ENCODE peak calls at places on chromosomes 11 and 22, in four cellular contexts. One of them, this sample, is unnamed.

GRCh38 chr11:114213622-114214021 is 82.6 kb upstream of the NNMT start:
- DNase-seq in heart left ventricle: no peak
- DNase-seq in psoas muscle: no peak
- DNase-seq in A549: no peak
- DNase-seq in this sample: no peak

GRCh38 chr11:134383576-134384221 is 28.3 kb downstream of the B3GAT1 start:
- DNase-seq in A549: no peak
- DNase-seq in psoas muscle: no peak
- DNase-seq in heart left ventricle: no peak
- DNase-seq in this sample: no peak

GRCh38 chr22:20143883-20144665 is 6.8 kb downstream of the CCDC188 start:
- DNase-seq in psoas muscle: no peak
- DNase-seq in heart left ventricle: no peak
- DNase-seq in A549: no peak
- DNase-seq in this sample: no peak

GRCh38 chr11:9109858-9110731 is 18.7 kb upstream of the SCUBE2 start:
- DNase-seq in psoas muscle: no peak
- DNase-seq in A549: no peak
- DNase-seq in heart left ventricle: no peak
- DNase-seq in this sample: no peak

GRCh38 chr11:85843929-85844328 is 11.3 kb upstream of the CCDC83 start:
- DNase-seq in psoas muscle: no peak
- DNase-seq in heart left ventricle: no peak
- DNase-seq in A549: no peak
- DNase-seq in this sample: no peak

GRCh38 chr11:5277807-5278206 is 8.1 kb upstream of the HBE1 start:
- DNase-seq in A549: no peak
- DNase-seq in psoas muscle: no peak
- DNase-seq in heart left ventricle: no peak
- DNase-seq in this sample: no peak

GRCh38 chr11:38046571-38047135 is 1448.6 kb upstream of the RAG2 start:
- DNase-seq in heart left ventricle: no peak
- DNase-seq in psoas muscle: no peak
- DNase-seq in A549: no peak
- DNase-seq in this sample: no peak

GRCh38 chr11:96102664-96103068 is 178.8 kb upstream of the MTMR2 start:
- DNase-seq in psoas muscle: no peak
- DNase-seq in heart left ventricle: no peak
- DNase-seq in A549: peak; percentile 10
- DNase-seq in this sample: no peak

GRCh38 chr22:24155597-24156145 is 25.6 kb upstream of the SUSD2 start:
- DNase-seq in A549: peak; percentile 58
- DNase-seq in heart left ventricle: peak; percentile 81
- DNase-seq in psoas muscle: peak; percentile 87
- DNase-seq in this sample: peak; percentile 19

GRCh38 chr22:23113067-23113846 is 28.5 kb downstream of the RSPH14 start:
- DNase-seq in heart left ventricle: no peak
- DNase-seq in psoas muscle: no peak
- DNase-seq in A549: no peak
- DNase-seq in this sample: no peak

GRCh38 chr11:130404727-130405126 is 23.7 kb downstream of the ADAMTS8 start:
- DNase-seq in A549: no peak
- DNase-seq in heart left ventricle: no peak
- DNase-seq in psoas muscle: no peak
- DNase-seq in this sample: no peak
- H3K27ac ChIP-seq in A549: no peak overlapping the region
- H3K27ac ChIP-seq in heart left ventricle: no peak overlapping the region
- H3K27ac ChIP-seq in psoas muscle: no peak overlapping the region
- H3K27ac ChIP-seq in this sample: no peak overlapping the region

DNA sequence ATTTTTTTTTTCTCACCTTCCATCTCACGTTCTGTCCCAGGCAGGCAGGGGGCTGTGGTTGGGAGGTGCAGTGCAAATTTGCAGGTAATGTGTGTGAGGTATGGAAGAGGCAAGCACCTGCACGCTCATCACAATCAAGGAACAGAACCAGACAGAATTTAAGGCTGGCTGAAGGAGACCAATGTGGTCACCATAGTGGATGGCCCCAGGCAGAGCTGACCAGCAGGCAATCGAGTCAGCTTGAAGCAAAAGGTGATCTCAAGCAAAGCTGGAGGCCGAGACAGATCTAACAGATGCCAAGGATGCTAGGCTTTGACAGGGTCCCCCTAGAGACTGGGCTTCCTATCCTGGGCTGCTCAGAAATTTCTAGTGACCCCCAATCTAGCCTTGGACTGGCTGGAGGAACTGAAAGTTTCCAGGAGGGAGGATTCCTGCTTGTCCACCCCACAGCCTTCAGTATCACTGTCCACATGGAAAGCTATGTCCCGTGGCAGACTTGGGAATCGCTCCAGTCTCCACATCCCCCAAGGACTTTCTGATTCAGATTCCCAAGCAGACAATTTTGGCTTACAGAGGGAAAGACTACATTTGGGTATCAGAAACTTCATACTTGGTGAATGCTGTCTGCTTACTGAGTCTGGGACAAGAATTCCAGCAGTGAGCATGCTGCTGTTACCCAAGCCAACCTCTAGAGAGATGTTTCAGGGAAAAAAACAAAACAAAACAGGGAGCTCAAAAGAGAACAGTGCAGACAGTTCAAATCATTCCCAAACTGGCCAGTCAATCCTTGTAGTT is 9.0 kb upstream of the MICAL3 start:
- DNase-seq in heart left ventricle: no peak
- DNase-seq in A549: no peak
- DNase-seq in psoas muscle: no peak
- DNase-seq in this sample: no peak
- TF ChIP-seq CTCF in heart left ventricle: no peak
- TF ChIP-seq CTCF in A549: no peak
- TF ChIP-seq CTCF in psoas muscle: no peak
- TF ChIP-seq CTCF in this sample: no peak

DNA sequence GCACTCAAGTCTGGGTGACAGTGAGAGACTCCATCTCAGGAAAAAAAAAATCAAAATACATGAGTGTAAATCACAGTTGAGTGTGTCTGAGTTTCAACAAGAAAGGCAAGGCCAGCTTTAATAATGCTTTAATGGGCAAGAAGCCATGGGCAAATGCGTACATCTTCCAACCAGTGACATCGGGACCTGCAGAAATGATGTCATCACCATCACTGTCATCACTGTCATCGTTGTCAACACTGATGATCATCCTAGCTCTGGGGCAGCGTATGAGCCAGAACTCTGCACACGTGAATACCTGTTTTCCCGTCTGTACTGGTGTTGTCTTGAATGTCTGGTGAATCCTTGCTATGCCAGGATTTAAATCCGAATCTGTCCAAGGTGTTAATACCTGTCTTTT is 712.5 kb downstream of the BRD1 start:
- DNase-seq in psoas muscle: no peak
- DNase-seq in heart left ventricle: no peak
- DNase-seq in A549: no peak
- DNase-seq in this sample: no peak
- H3K9me3 ChIP-seq in psoas muscle: no peaks in the 10 kb centered on the region
- H3K9me3 ChIP-seq in heart left ventricle: no peaks in the 10 kb centered on the region
- H3K9me3 ChIP-seq in A549: no peaks in the 10 kb centered on the region
- H3K9me3 ChIP-seq in this sample: no peaks in the 10 kb centered on the region

DNA sequence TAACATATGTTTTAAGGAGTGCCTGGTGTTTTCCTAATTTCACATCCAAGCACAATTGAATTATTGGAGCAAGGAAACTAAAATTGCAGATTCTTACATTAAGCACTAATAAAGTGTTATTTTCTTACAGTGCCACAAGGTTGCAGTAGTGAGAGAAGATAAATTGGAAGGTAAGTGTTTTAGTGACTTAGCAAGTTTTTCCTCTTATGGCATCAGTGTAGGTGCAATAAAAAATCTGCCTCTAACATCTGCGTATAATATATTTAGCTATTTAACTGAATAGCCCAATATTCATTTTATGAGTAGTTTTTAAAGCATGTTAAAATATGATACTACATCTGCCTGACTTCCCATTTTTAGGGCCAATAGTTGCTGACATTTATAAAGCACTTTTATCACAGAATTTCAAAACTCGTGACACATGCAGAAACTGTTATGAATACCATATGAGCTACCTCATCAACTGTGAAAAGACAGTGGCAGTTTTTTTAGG is 19.0 kb downstream of the POLD3 start:
- DNase-seq in psoas muscle: no peak
- DNase-seq in A549: peak; percentile 82
- DNase-seq in heart left ventricle: no peak
- DNase-seq in this sample: no peak
- H3K27ac ChIP-seq in psoas muscle: peak overlapping the region; percentile 17
- H3K27ac ChIP-seq in A549: peak overlapping the region; percentile 79
- H3K27ac ChIP-seq in heart left ventricle: peak overlapping the region; percentile 73
- H3K27ac ChIP-seq in this sample: no peak overlapping the region

DNA sequence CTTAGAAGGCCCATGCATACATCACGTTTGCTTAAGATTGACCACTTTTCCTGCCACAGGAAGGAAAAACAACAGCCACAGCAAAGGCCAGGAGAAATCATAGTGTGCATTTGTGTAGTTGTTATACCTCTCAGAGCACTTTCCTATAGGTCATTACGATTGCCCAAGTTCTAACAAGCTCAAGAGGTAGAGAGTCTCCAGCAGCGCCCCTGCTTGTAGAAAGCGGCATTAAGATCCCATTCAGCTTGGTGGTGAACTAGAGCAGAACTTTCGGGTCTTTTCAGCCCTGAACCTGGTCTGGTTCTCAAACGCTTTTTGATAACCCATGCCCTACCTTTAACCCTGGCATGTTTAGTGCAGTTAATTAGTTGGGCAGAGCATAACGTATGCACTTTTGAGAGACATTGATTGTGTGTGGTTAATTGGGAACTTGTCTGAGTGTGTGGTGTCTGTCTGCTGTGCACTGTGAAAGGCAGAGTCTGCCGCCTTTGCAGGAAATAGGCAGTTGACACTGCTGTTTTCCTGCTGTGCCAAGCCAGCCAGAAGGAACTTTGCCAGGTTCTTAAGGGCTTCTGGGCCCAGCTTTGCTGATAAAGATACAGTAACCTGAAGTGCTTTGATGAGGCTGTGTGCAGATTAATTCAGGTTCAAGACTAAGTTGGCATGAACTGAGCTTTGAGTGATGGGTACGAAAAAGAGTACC is 109.9 kb upstream of the CLMP start:
- DNase-seq in psoas muscle: no peak
- DNase-seq in A549: no peak
- DNase-seq in heart left ventricle: peak; percentile 43
- DNase-seq in this sample: no peak
- TF ChIP-seq CTCF in psoas muscle: no peak
- TF ChIP-seq CTCF in A549: no peak
- TF ChIP-seq CTCF in heart left ventricle: no peak
- TF ChIP-seq CTCF in this sample: no peak

GRCh38 chr22:47879346-47879745 is 1116.9 kb downstream of the TBC1D22A start:
- DNase-seq in heart left ventricle: no peak
- DNase-seq in A549: no peak
- DNase-seq in psoas muscle: no peak
- DNase-seq in this sample: no peak

GRCh38 chr22:47883757-47884156 is 1121.3 kb downstream of the TBC1D22A start:
- DNase-seq in A549: no peak
- DNase-seq in psoas muscle: no peak
- DNase-seq in heart left ventricle: no peak
- DNase-seq in this sample: no peak

GRCh38 chr22:47884775-47885174 is 1122.3 kb downstream of the TBC1D22A start:
- DNase-seq in A549: no peak
- DNase-seq in psoas muscle: no peak
- DNase-seq in heart left ventricle: no peak
- DNase-seq in this sample: no peak

GRCh38 chr22:47888807-47889206 is 1126.4 kb downstream of the TBC1D22A start:
- DNase-seq in heart left ventricle: no peak
- DNase-seq in A549: no peak
- DNase-seq in psoas muscle: no peak
- DNase-seq in this sample: no peak

DNA sequence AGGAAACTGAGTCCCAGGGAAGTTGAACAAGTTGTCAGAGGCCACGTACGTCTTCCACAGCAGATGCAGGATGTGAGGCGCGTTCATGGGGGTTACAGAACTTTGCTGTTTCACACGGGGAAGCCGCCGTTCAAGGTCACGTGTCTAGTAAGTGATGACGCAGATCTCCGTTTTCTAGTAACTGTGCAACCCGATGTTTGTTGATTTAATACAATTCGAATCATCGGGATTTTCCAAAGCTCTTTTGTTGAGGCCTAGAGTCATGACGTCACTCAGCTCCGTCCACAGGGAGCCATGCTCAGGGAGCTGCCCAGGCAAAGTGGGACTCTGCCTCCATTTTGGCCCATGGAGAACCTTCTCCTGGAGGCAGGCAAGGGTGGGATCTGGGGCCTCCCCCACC is 1121.8 kb downstream of the TBC1D22A start:
- DNase-seq in psoas muscle: no peak
- DNase-seq in A549: peak; percentile 52
- DNase-seq in heart left ventricle: no peak
- DNase-seq in this sample: no peak
- H3K9me3 ChIP-seq in psoas muscle: no peaks in the 10 kb centered on the region
- H3K9me3 ChIP-seq in A549: no peaks in the 10 kb centered on the region
- H3K9me3 ChIP-seq in heart left ventricle: no peaks in the 10 kb centered on the region
- H3K9me3 ChIP-seq in this sample: no peaks in the 10 kb centered on the region

GRCh38 chr22:49783036-49783746 is 44.5 kb downstream of the BRD1 start:
- DNase-seq in psoas muscle: peak; percentile 7
- DNase-seq in heart left ventricle: no peak
- DNase-seq in A549: no peak
- DNase-seq in this sample: no peak
- H3K27ac ChIP-seq in psoas muscle: no peak overlapping the region
- H3K27ac ChIP-seq in heart left ventricle: no peak overlapping the region
- H3K27ac ChIP-seq in A549: no peak overlapping the region
- H3K27ac ChIP-seq in this sample: no peak overlapping the region